ENCODE peak calls at places on chromosomes 7 and 10, in seven cellular contexts. V is right atrium auricular region, A is A549, M is psoas muscle, F is right lobe of liver, X is heart left ventricle, L is left ventricle myocardium inferior. E is an unnamed sample.

GRCh38 chr7:147452816-147453215 is 1137.8 kb upstream of the C7orf33 start:
- DNase-seq in V (no peak), L (no peak), F (no peak), X (no peak), M (no peak), A (no peak), E (no peak)

GRCh38 chr10:128518000-128518399 is 391.8 kb upstream of the MKI67 start:
- DNase-seq in M (no peak), V (no peak), L (no peak), F (no peak), A (no peak), X (no peak), E (no peak)

GRCh38 chr10:45373003-45373782 is 823 bp upstream of the ALOX5 start:
- DNase-seq in A (no peak), X (no peak), F (no peak), L (no peak), V (no peak), M (peak), E (no peak)

GRCh38 chr7:159109092-159110035 is 35.3 kb downstream of the VIPR2 start:
- DNase-seq in L (no peak), X (no peak), A (no peak), V (no peak), M (peak), F (no peak), E (no peak)

GRCh38 chr10:1600861-1601260 is 136.5 kb downstream of the ADARB2 start:
- DNase-seq in V (no peak), M (no peak), A (no peak), F (no peak), X (no peak), L (no peak), E (peak)

GRCh38 chr7:70527489-70527888 is 604.5 kb upstream of the GALNT17 start:
- DNase-seq in X (no peak), A (no peak), V (no peak), M (no peak), L (no peak), F (no peak), E (no peak)

GRCh38 chr10:3025300-3025699 is 42.0 kb upstream of the PFKP start:
- DNase-seq in L (no peak), V (no peak), M (no peak), X (no peak), F (no peak), A (no peak), E (no peak)

GRCh38 chr10:129877773-129878371 is 86.2 kb downstream of the EBF3 start:
- DNase-seq in V (no peak), X (no peak), F (no peak), L (no peak), M (no peak), A (no peak), E (peak)

GRCh38 chr10:112956631-112957350 is 6.7 kb downstream of the TCF7L2 start:
- DNase-seq in F (no peak), V (no peak), M (no peak), L (no peak), X (no peak), A (no peak), E (no peak)

GRCh38 chr10:95513941-95514392 is 47.2 kb downstream of the SORBS1 start:
- DNase-seq in F (no peak), V (no peak), M (peak), A (peak), L (no peak), X (no peak), E (peak)

GRCh38 chr10:31526681-31527080 is 207.7 kb downstream of the ZEB1 start:
- DNase-seq in F (no peak), X (no peak), L (no peak), V (no peak), A (no peak), M (peak), E (no peak)

GRCh38 chr7:118252087-118252486 is 27.6 kb downstream of the ANKRD7 start:
- DNase-seq in L (no peak), F (no peak), V (no peak), A (no peak), M (no peak), X (no peak), E (no peak)

GRCh38 chr10:32927750-32928149 is 30.3 kb downstream of the ITGB1 start:
- DNase-seq in L (no peak), A (no peak), M (no peak), V (no peak), X (no peak), F (no peak), E (no peak)

GRCh38 chr10:46069771-46070463 is 23.8 kb upstream of the MSMB start:
- DNase-seq in A (no peak), L (no peak), F (no peak), M (no peak), X (no peak), V (no peak), E (no peak)

GRCh38 chr7:31997423-31997822 is 72.8 kb downstream of the PDE1C start:
- DNase-seq in L (no peak), X (no peak), V (no peak), M (no peak), A (no peak), F (no peak), E (no peak)

GRCh38 chr10:79444243-79445119 is 943 bp downstream of the ZCCHC24 start:
- DNase-seq in M (peak), L (peak), A (peak), F (peak), X (peak), V (peak), E (peak)

GRCh38 chr7:94696981-94697670 is 41.2 kb upstream of the SGCE start:
- DNase-seq in X (no peak), A (peak), L (no peak), M (peak), F (no peak), V (peak), E (peak)

GRCh38 chr7:36762394-36762793 is 38.1 kb upstream of the AOAH start:
- DNase-seq in A (no peak), F (no peak), V (no peak), X (no peak), L (no peak), M (no peak), E (no peak)

GRCh38 chr10:7697304-7697822 is 5.8 kb upstream of the ITIH2 start:
- DNase-seq in V (no peak), M (no peak), A (no peak), L (no peak), X (no peak), F (no peak), E (no peak)

GRCh38 chr10:80184291-80184690 is 21.0 kb downstream of the ANXA11 start:
- DNase-seq in M (no peak), X (no peak), F (no peak), V (no peak), A (no peak), L (no peak), E (no peak)

GRCh38 chr10:117927871-117928270 is 118.9 kb downstream of the RAB11FIP2 start:
- DNase-seq in F (no peak), X (no peak), V (no peak), M (no peak), A (no peak), L (no peak), E (no peak)

GRCh38 chr10:917416-917720 is 14.1 kb downstream of the LARP4B start:
- DNase-seq in A (no peak), M (no peak), L (no peak), V (no peak), F (no peak), X (no peak), E (no peak)

GRCh38 chr10:33265621-33266020 is 68.8 kb downstream of the NRP1 start:
- DNase-seq in X (no peak), F (no peak), V (no peak), M (no peak), A (no peak), L (no peak), E (no peak)

GRCh38 chr10:105085980-105086379 is 444.9 kb downstream of the SORCS3 start:
- DNase-seq in V (no peak), F (no peak), M (no peak), X (no peak), L (no peak), A (no peak), E (no peak)

DNA sequence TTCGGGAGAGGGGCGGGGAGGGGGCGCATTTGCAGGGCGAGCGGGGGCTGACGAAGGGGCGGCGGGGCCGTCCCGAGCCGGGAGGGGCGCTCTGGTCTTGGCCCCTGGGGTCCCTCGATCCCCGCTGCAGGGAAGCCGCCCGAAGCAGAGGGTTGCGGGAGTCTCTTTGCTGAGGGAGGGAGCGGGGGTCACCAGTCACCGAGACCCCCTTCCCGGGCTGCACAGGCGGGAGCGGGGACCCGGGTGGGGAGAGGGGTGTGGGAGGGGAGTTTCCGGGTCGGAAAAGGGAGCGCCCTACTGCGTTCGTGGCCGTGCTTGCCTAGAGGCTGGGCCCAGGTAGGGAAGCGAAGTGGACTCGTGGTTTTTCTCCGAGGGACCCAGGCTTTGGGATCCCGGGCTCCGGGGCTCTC is 422 bp downstream of the AP1S1 start:
- DNase-seq in L (no peak), M (no peak), V (no peak), A (no peak), X (no peak), F (no peak), E (peak)
- H3K27ac ChIP-seq in L (peak), M (no peak), V (peak), A (peak), X (no peak), F (no peak), E (peak)

GRCh38 chr7:156560075-156560474 is 80.5 kb upstream of the RNF32 start:
- DNase-seq in A (peak), F (no peak), M (no peak), X (no peak), V (peak), L (no peak), E (no peak)
- TF ChIP-seq CTCF in A (peak), F (no peak), M (no peak), X (no peak), V (no peak), L (no peak), E (no peak)

DNA sequence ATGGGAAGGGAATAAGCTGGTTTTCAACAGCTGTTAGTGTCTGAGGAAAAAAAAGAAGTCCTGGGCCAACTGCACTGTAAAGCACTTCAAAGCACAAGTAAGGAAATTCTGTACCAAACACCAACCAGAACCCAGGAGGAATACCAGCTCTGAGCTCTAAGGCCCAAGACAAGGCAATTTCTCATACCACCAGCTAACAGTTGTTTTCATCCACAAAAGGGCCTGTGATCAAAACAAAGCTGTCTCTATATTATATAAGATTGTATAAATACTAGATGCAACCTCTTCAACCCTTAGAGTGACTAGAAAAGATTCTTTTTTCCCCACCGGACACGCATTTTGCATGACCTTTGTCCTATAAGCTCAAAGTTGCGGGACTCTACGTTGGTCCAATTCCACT is 6.1 kb upstream of the MEOX2 start:
- DNase-seq in A (no peak), F (no peak), X (no peak), L (no peak), M (no peak), V (no peak), E (no peak)
- H3K27ac ChIP-seq in A (no peak), F (no peak), X (no peak), L (peak), M (no peak), V (no peak), E (no peak)

GRCh38 chr10:15068802-15069201 is 19.8 kb downstream of the ACBD7 start:
- DNase-seq in M (no peak), X (no peak), V (no peak), L (no peak), A (no peak), F (no peak), E (peak)

GRCh38 chr10:15067154-15067553 is 21.4 kb downstream of the ACBD7 start:
- DNase-seq in A (no peak), V (no peak), X (no peak), L (no peak), M (no peak), F (no peak), E (no peak)

GRCh38 chr10:15072358-15072757 is 16.2 kb downstream of the ACBD7 start:
- DNase-seq in V (no peak), X (no peak), A (no peak), F (no peak), L (no peak), M (no peak), E (no peak)

DNA sequence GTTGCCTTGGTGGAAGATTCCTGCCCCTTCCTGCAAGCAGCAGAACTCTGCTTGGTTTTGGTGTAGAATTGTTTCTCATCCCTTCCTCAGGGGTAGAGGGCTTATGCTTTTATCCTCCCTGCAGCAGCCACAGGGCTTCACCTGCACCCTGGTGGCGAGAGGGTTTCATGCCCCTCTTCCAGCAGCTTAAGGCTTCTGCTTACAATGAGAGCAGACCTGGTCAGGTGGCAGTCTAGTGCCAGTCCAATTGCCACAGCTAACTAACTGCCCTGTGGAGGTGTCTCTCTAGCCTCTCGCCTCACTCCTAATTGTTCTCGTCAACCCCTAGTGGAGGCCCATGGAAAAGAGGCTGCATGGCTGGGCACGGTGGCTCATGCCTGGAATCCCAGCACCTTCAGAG is 19.3 kb downstream of the ACBD7 start:
- DNase-seq in F (no peak), A (no peak), X (no peak), M (no peak), V (no peak), L (no peak), E (no peak)
- TF ChIP-seq CTCF in F (no peak), A (no peak), X (no peak), M (no peak), V (no peak), L (no peak), E (no peak)

GRCh38 chr10:122475130-122475529 is 13.8 kb downstream of the HTRA1 start:
- DNase-seq in F (no peak), X (peak), M (peak), V (peak), L (peak), A (no peak), E (no peak)

GRCh38 chr10:122477436-122477835 is 16.1 kb downstream of the HTRA1 start:
- DNase-seq in M (no peak), A (no peak), F (no peak), V (no peak), X (no peak), L (no peak), E (no peak)

GRCh38 chr10:122475581-122475980 is 14.2 kb downstream of the HTRA1 start:
- DNase-seq in V (no peak), F (no peak), M (no peak), X (no peak), L (no peak), A (no peak), E (peak)

GRCh38 chr10:122474145-122474739 is 12.9 kb downstream of the HTRA1 start:
- DNase-seq in A (no peak), V (no peak), X (no peak), L (no peak), M (no peak), F (no peak), E (no peak)

DNA sequence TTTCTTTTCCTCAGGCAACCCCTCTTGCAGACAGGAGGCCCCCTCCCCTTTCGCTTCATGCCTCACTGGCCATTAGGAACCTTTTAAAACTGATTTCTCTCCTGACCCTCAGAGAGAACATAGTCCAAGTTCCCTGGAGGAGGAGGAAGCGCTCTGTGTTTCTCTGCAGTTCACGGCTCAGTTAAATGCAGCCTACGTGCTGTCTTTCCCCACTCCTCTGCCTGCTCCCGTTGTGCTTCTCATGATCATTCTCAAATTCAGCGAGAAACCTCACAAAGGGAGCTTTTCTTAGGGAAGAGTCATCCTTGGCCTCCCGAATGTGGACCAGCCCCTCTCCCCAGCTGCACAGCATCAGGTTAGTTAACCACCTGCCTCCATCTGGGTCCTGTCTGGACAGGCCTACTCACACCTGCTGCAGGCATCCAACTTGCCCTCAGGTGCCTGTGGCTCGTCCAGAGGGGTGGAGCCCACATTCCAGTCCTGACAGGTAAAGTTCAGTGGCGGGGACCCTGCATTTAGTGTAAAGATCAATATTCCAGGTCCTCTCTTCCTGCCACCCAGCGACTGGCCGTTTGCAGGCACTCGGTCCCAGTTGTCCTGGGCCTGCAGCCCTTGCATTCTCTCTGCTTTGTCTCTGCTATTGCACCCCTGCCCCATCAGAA is 14.8 kb downstream of the HTRA1 start:
- DNase-seq in X (no peak), M (no peak), A (no peak), L (no peak), F (no peak), V (no peak), E (peak)
- H3K27ac ChIP-seq in X (no peak), M (no peak), A (no peak), L (no peak), F (no peak), V (peak), E (peak)

DNA sequence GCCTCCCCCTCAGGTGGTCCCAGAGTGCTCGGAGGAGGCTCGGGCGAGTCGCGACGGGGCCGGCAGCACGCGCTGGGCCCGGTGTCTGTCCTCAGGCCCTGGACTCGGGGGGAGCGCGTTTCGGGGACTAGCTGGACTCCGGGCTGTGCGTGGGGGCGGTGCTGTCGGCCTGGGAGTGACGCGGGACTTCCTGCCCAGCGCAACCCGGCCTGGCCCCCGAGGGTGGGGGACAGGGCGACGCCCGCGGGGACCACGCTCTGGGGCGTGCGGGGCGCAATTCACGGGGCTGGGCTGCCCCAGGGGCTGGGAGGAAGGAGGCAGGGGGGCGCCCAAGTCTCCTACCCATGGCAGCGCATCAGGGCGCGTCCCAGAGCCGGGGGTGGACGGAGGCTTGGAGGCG is 2.4 kb upstream of the VENTX start:
- DNase-seq in F (no peak), X (no peak), V (no peak), L (no peak), A (no peak), M (no peak), E (no peak)
- TF ChIP-seq CTCF in F (no peak), X (no peak), V (no peak), L (no peak), A (no peak), M (no peak), E (no peak)